ENCODE peak calls at places on chromosome 9, in seven cellular contexts. D is foreskin keratinocyte, X is transverse colon, U is ovary, P is AG04449, G is endothelial cell, M is uterus. I is an unnamed sample.

GRCh38 chr9:126151031-126151670 is 175.5 kb upstream of the MVB12B start:
- DNase-seq in D (no peak), X (peak), U (peak), P (no peak), G (no peak), M (no peak), I (no peak)

GRCh38 chr9:104903609-104904008 is 24.3 kb downstream of the ABCA1 start:
- DNase-seq in D (peak), X (no peak), U (no peak), P (no peak), G (no peak), M (no peak), I (no peak)

GRCh38 chr9:38043931-38044623 is 24.9 kb downstream of the SHB start:
- DNase-seq in D (no peak), X (no peak), U (no peak), P (no peak), G (no peak), M (no peak), I (no peak)

GRCh38 chr9:34437006-34437925 is 21.1 kb downstream of the FAM219A start:
- DNase-seq in D (peak), X (peak), U (no peak), P (no peak), G (peak), M (no peak), I (peak)

GRCh38 chr9:33044677-33045282 is 19.7 kb downstream of the DNAJA1 start:
- DNase-seq in D (peak), X (peak), U (no peak), P (no peak), G (peak), M (no peak), I (no peak)

GRCh38 chr9:38478211-38478610 is 54.0 kb upstream of the IGFBPL1 start:
- DNase-seq in D (no peak), X (no peak), U (no peak), P (no peak), G (no peak), M (no peak), I (no peak)

GRCh38 chr9:134339183-134339806 is 13.0 kb downstream of the RXRA start:
- DNase-seq in D (no peak), X (no peak), U (peak), P (no peak), G (no peak), M (peak), I (no peak)

GRCh38 chr9:27292646-27293045 is 4.3 kb downstream of the EQTN start:
- DNase-seq in D (no peak), X (no peak), U (no peak), P (no peak), G (no peak), M (peak), I (peak)

GRCh38 chr9:114477642-114478041 is 27.6 kb downstream of the WHRN start:
- DNase-seq in D (no peak), X (no peak), U (no peak), P (no peak), G (no peak), M (no peak), I (no peak)

GRCh38 chr9:93473411-93473810 is 20.0 kb upstream of the FAM120AOS start:
- DNase-seq in D (peak), X (no peak), U (no peak), P (no peak), G (no peak), M (no peak), I (no peak)

GRCh38 chr9:134375011-134375390 is 48.7 kb downstream of the RXRA start:
- DNase-seq in D (no peak), X (no peak), U (peak), P (no peak), G (no peak), M (peak), I (no peak)

GRCh38 chr9:70004310-70004709 is 39.3 kb upstream of the MAMDC2 start:
- DNase-seq in D (peak), X (no peak), U (no peak), P (no peak), G (no peak), M (no peak), I (no peak)

GRCh38 chr9:129587487-129588262 is 33.2 kb downstream of the C9orf50 start:
- DNase-seq in D (no peak), X (no peak), U (no peak), P (no peak), G (no peak), M (no peak), I (no peak)

GRCh38 chr9:102085548-102085947 is 347.1 kb upstream of the GRIN3A start:
- DNase-seq in D (no peak), X (no peak), U (no peak), P (no peak), G (no peak), M (no peak), I (no peak)

GRCh38 chr9:129823163-129823933 is 588 bp downstream of the TOR1A start:
- DNase-seq in D (no peak), X (no peak), U (no peak), P (no peak), G (peak), M (no peak), I (no peak)

GRCh38 chr9:108776920-108777650 is 78.7 kb downstream of the ACTL7B start:
- DNase-seq in D (peak), X (no peak), U (no peak), P (no peak), G (no peak), M (no peak), I (peak)
- TF ChIP-seq CTCF in D (peak), X (no peak), U (no peak), P (peak), G (peak), M (no peak), I (peak)

DNA sequence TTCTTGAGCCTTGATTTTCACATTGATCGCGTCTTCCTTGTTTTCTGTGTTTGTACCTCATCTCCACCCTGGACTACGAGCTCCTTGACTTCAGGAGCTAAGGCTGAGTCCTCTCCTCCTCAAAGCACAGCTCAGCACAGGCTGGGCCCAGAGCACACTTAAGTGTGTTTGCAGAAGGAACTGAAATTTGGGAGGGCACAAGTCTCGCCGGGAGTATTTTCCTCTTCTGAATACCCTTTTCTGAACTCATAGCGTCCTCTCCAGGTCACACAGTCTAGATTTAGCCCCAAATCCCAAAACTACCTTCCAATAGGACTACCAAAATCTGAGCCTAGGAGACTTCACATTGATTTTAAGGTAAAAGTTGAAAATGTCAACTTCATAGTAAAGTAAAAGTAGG is 41.6 kb downstream of the TSTD2 start:
- DNase-seq in D (no peak), X (no peak), U (no peak), P (no peak), G (no peak), M (no peak), I (no peak)
- TF ChIP-seq CTCF in D (no peak), X (no peak), U (no peak), P (no peak), G (no peak), M (no peak), I (no peak)

GRCh38 chr9:2798423-2798822 is 45.5 kb downstream of the PUM3 start:
- DNase-seq in D (no peak), X (no peak), U (no peak), P (no peak), G (no peak), M (no peak), I (no peak)

GRCh38 chr9:2802494-2802921 is 41.4 kb downstream of the PUM3 start:
- DNase-seq in D (no peak), X (no peak), U (no peak), P (peak), G (no peak), M (no peak), I (no peak)

GRCh38 chr9:2800385-2801179 is 43.3 kb downstream of the PUM3 start:
- DNase-seq in D (peak), X (no peak), U (no peak), P (no peak), G (peak), M (no peak), I (no peak)
- TF ChIP-seq CTCF in D (peak), X (no peak), U (peak), P (no peak), G (no peak), M (no peak), I (peak)

GRCh38 chr9:127887792-127888191 is 10.3 kb upstream of the AK1 start:
- DNase-seq in D (no peak), X (no peak), U (no peak), P (no peak), G (peak), M (no peak), I (no peak)
- TF ChIP-seq CTCF in D (peak), X (no peak), U (no peak), P (no peak), G (peak), M (no peak), I (no peak)